ENCODE peak calls at places on chromosomes 3 and 15, in five cellular contexts. One of them, this sample, is unnamed.

GRCh38 chr15:75570119-75570518 is 9.0 kb downstream of the PTPN9 start:
- DNase-seq in fibroblast of lung: no peak
- DNase-seq in kidney glomerular epithelial cell: no peak
- DNase-seq in Calu3: no peak
- DNase-seq in kidney epithelial cell: no peak
- DNase-seq in this sample: peak; percentile 25

GRCh38 chr3:157128771-157129671 is 30.9 kb downstream of the CCNL1 start:
- DNase-seq in fibroblast of lung: peak; percentile 80
- DNase-seq in kidney glomerular epithelial cell: peak; percentile 86
- DNase-seq in Calu3: peak; percentile 86
- DNase-seq in kidney epithelial cell: no peak
- DNase-seq in this sample: peak; percentile 60

GRCh38 chr3:11047500-11047899 is 55.0 kb downstream of the SLC6A1 start:
- DNase-seq in fibroblast of lung: no peak
- DNase-seq in kidney glomerular epithelial cell: no peak
- DNase-seq in Calu3: no peak
- DNase-seq in kidney epithelial cell: no peak
- DNase-seq in this sample: no peak

GRCh38 chr3:56976666-56977560 is 83.6 kb upstream of the SPATA12 start:
- DNase-seq in fibroblast of lung: peak; percentile 64
- DNase-seq in kidney glomerular epithelial cell: no peak
- DNase-seq in Calu3: no peak
- DNase-seq in kidney epithelial cell: peak; percentile 14
- DNase-seq in this sample: peak; percentile 62

GRCh38 chr3:107589454-107589853 is 66.7 kb downstream of the BBX start:
- DNase-seq in fibroblast of lung: no peak
- DNase-seq in kidney glomerular epithelial cell: no peak
- DNase-seq in Calu3: no peak
- DNase-seq in kidney epithelial cell: no peak
- DNase-seq in this sample: no peak

GRCh38 chr15:98903377-98904018 is 104.1 kb downstream of the PGPEP1L start:
- DNase-seq in fibroblast of lung: peak; percentile 87
- DNase-seq in kidney glomerular epithelial cell: peak; percentile 67
- DNase-seq in Calu3: no peak
- DNase-seq in kidney epithelial cell: no peak
- DNase-seq in this sample: peak; percentile 45

GRCh38 chr3:129311054-129311902 is 32.6 kb downstream of the HMCES start:
- DNase-seq in fibroblast of lung: no peak
- DNase-seq in kidney glomerular epithelial cell: no peak
- DNase-seq in Calu3: no peak
- DNase-seq in kidney epithelial cell: no peak
- DNase-seq in this sample: no peak

GRCh38 chr3:141816958-141817357 is 53.8 kb downstream of the GRK7 start:
- DNase-seq in fibroblast of lung: peak; percentile 13
- DNase-seq in kidney glomerular epithelial cell: no peak
- DNase-seq in Calu3: no peak
- DNase-seq in kidney epithelial cell: no peak
- DNase-seq in this sample: no peak

GRCh38 chr3:79361748-79362378 is 405.9 kb downstream of the ROBO1 start:
- DNase-seq in fibroblast of lung: peak; percentile 37
- DNase-seq in kidney glomerular epithelial cell: peak; percentile 39
- DNase-seq in Calu3: no peak
- DNase-seq in kidney epithelial cell: no peak
- DNase-seq in this sample: peak; percentile 66

GRCh38 chr3:108488631-108489030 is 21.8 kb downstream of the MYH15 start:
- DNase-seq in fibroblast of lung: peak; percentile 85
- DNase-seq in kidney glomerular epithelial cell: no peak
- DNase-seq in Calu3: no peak
- DNase-seq in kidney epithelial cell: no peak
- DNase-seq in this sample: peak; percentile 71

GRCh38 chr3:139325551-139325950 is 18.3 kb upstream of the MRPS22 start:
- DNase-seq in fibroblast of lung: no peak
- DNase-seq in kidney glomerular epithelial cell: no peak
- DNase-seq in Calu3: no peak
- DNase-seq in kidney epithelial cell: no peak
- DNase-seq in this sample: no peak

This sample was measured in cardiac fibroblast.